ENCODE peak calls at places on chromosomes 7 and 10, in nine cellular contexts. P is AG04450, C is cardiac septum, Q is GM13977, S is mesothelial cell of epicardium, I is HCEC 1CT, E is neuronal stem cell, Y is nephron progenitor cell, T is bronchial epithelial cell. V is an unnamed sample.

GRCh38 chr7:137196665-137197064 is 146.9 kb downstream of the PTN start:
- DNase-seq in Q (no peak), E (no peak), C (no peak), P (no peak), T (peak), S (no peak), I (no peak), Y (no peak), V (no peak)

GRCh38 chr7:65238785-65239184 is 134.9 kb upstream of the ZNF92 start:
- DNase-seq in C (no peak), Q (no peak), T (no peak), I (no peak), S (no peak), P (no peak), E (no peak), Y (no peak), V (no peak)

GRCh38 chr7:116633131-116633988 is 38.6 kb upstream of the MET start:
- DNase-seq in P (no peak), E (no peak), Y (peak), C (no peak), Q (peak), S (no peak), I (peak), T (peak), V (no peak)

GRCh38 chr7:17915796-17916195 is 24.5 kb downstream of the SNX13 start:
- DNase-seq in Q (no peak), E (no peak), C (no peak), P (no peak), S (no peak), Y (no peak), T (peak), I (no peak), V (no peak)

GRCh38 chr10:123429631-123430257 is 236.4 kb upstream of the GPR26 start:
- DNase-seq in S (no peak), Q (no peak), P (no peak), Y (no peak), E (no peak), T (no peak), I (no peak), C (no peak), V (no peak)

GRCh38 chr7:26686448-26686981 is 177.9 kb downstream of the SKAP2 start:
- DNase-seq in I (peak), P (peak), Y (peak), Q (no peak), E (peak), S (peak), C (no peak), T (peak), V (no peak)

GRCh38 chr7:86469680-86470295 is 173.9 kb upstream of the GRM3 start:
- DNase-seq in Y (peak), T (peak), C (no peak), I (peak), S (peak), P (no peak), E (peak), Q (peak), V (peak)

GRCh38 chr10:42974693-42975002 is 102.2 kb upstream of the RET start:
- DNase-seq in T (no peak), E (no peak), P (no peak), Y (no peak), I (no peak), S (peak), Q (no peak), C (no peak), V (no peak)

GRCh38 chr10:108454793-108455192 is 1290.3 kb upstream of the SORCS1 start:
- DNase-seq in E (no peak), P (no peak), Q (no peak), Y (no peak), C (no peak), T (no peak), I (peak), S (no peak), V (no peak)

GRCh38 chr10:494149-494542 is 195.3 kb downstream of the DIP2C start:
- DNase-seq in P (no peak), S (no peak), C (peak), T (no peak), Q (no peak), I (no peak), E (no peak), Y (no peak), V (no peak)

GRCh38 chr7:11458736-11459483 is 373.1 kb downstream of the THSD7A start:
- DNase-seq in S (no peak), Q (no peak), Y (no peak), C (no peak), I (peak), T (peak), P (peak), E (no peak), V (peak)

GRCh38 chr7:22724861-22725260 is 2.1 kb upstream of the IL6 start:
- DNase-seq in I (no peak), Y (no peak), S (no peak), P (no peak), Q (no peak), E (no peak), C (no peak), T (no peak), V (no peak)

GRCh38 chr7:13742126-13742525 is 247.3 kb downstream of the ETV1 start:
- DNase-seq in E (no peak), Q (no peak), Y (no peak), I (peak), P (no peak), C (no peak), S (no peak), T (no peak), V (no peak)

GRCh38 chr7:100662377-100662776 is 6.1 kb upstream of the ACTL6B start:
- DNase-seq in I (no peak), T (no peak), S (no peak), Q (no peak), Y (no peak), C (no peak), E (no peak), P (no peak), V (no peak)

GRCh38 chr7:41051062-41051461 is 651.8 kb downstream of the INHBA start:
- DNase-seq in E (no peak), Q (no peak), I (no peak), T (no peak), C (no peak), P (no peak), Y (no peak), S (no peak), V (no peak)

GRCh38 chr10:74377476-74377875 is 226.5 kb downstream of the ADK start:
- DNase-seq in P (no peak), S (no peak), I (no peak), Y (no peak), T (no peak), C (no peak), Q (no peak), E (no peak), V (no peak)

GRCh38 chr10:42149027-42149700 is 489.2 kb downstream of the ZNF33B start:
- DNase-seq in I (no peak), Q (peak), E (no peak), T (no peak), P (no peak), C (peak), Y (no peak), S (no peak), V (no peak)

GRCh38 chr10:33927347-33927746 is 592.9 kb upstream of the NRP1 start:
- DNase-seq in T (peak), E (no peak), I (no peak), S (no peak), Y (no peak), Q (no peak), P (no peak), C (no peak), V (peak)

GRCh38 chr10:43054593-43054992 is 22.3 kb upstream of the RET start:
- DNase-seq in Y (no peak), T (no peak), E (no peak), Q (no peak), C (peak), I (no peak), P (no peak), S (peak), V (no peak)

GRCh38 chr10:30747633-30748032 is 118.1 kb upstream of the LYZL2 start:
- DNase-seq in P (peak), S (no peak), Y (no peak), I (peak), Q (no peak), C (no peak), E (no peak), T (peak), V (no peak)

GRCh38 chr10:13402016-13402415 is 53.9 kb upstream of the SEPHS1 start:
- DNase-seq in C (no peak), T (no peak), Y (no peak), I (no peak), P (no peak), E (no peak), Q (no peak), S (no peak), V (no peak)

GRCh38 chr10:108812906-108813305 is 1110.4 kb downstream of the XPNPEP1 start:
- DNase-seq in Y (no peak), T (no peak), P (no peak), Q (no peak), S (no peak), E (no peak), C (no peak), I (no peak), V (no peak)

GRCh38 chr10:131819241-131820072 is 81.4 kb upstream of the PPP2R2D start:
- DNase-seq in T (no peak), Q (no peak), P (no peak), C (peak), Y (peak), E (no peak), I (no peak), S (no peak), V (no peak)

GRCh38 chr10:121926669-121927360 is 1.0 kb downstream of the ATE1 start:
- DNase-seq in I (peak), P (no peak), T (no peak), Q (peak), E (peak), S (no peak), C (no peak), Y (no peak), V (no peak)

GRCh38 chr10:51860257-51860656 is 160.9 kb upstream of the CSTF2T start:
- DNase-seq in Q (no peak), P (no peak), T (peak), Y (no peak), C (no peak), I (peak), S (no peak), E (no peak), V (peak)

GRCh38 chr10:75042292-75042974 is 69.0 kb upstream of the SAMD8 start:
- DNase-seq in E (no peak), S (no peak), P (peak), Q (no peak), T (peak), Y (no peak), C (no peak), I (peak), V (peak)

GRCh38 chr10:98331888-98332287 is 63.9 kb upstream of the LOXL4 start:
- DNase-seq in I (no peak), S (no peak), C (peak), Q (no peak), P (no peak), T (no peak), Y (no peak), E (no peak), V (no peak)

GRCh38 chr10:69224862-69225657 is 4.9 kb downstream of the HKDC1 start:
- DNase-seq in I (no peak), Y (no peak), E (no peak), C (no peak), T (peak), P (no peak), Q (no peak), S (no peak), V (no peak)

GRCh38 chr7:79376297-79377025 is 77.0 kb downstream of the MAGI2 start:
- DNase-seq in S (no peak), Q (no peak), I (no peak), Y (no peak), P (no peak), E (no peak), T (no peak), C (no peak), V (no peak)

GRCh38 chr7:24981544-24981951 is 1.6 kb upstream of the OSBPL3 start:
- DNase-seq in Q (peak), S (no peak), E (no peak), T (peak), Y (peak), I (peak), P (no peak), C (peak), V (no peak)

GRCh38 chr7:2572101-2572842 is 13.5 kb downstream of the IQCE start:
- DNase-seq in P (no peak), E (no peak), Q (no peak), I (no peak), T (peak), S (no peak), Y (no peak), C (peak), V (no peak)

GRCh38 chr10:13788701-13789447 is 202.1 kb downstream of the PRPF18 start:
- DNase-seq in Y (no peak), Q (no peak), S (no peak), I (peak), C (no peak), P (no peak), T (no peak), E (no peak), V (no peak)

GRCh38 chr7:4683884-4684565 is 1.9 kb downstream of the FOXK1 start:
- DNase-seq in E (no peak), P (no peak), I (peak), S (no peak), Q (peak), Y (peak), T (peak), C (peak), V (no peak)